ENCODE peak calls at places on chromosomes 12 and 14, in five cellular contexts. One of them, this sample, is unnamed.

GRCh38 chr12:97276198-97276580 is 186.4 kb upstream of the RMST start:
- DNase-seq in suprapubic skin: no peak
- DNase-seq in GM12878: no peak
- DNase-seq in transverse colon: no peak
- DNase-seq in endothelial cell of umbilical vein: no peak
- DNase-seq in this sample: no peak

GRCh38 chr12:58593557-58594304 is 326.6 kb downstream of the LRIG3 start:
- DNase-seq in suprapubic skin: no peak
- DNase-seq in GM12878: no peak
- DNase-seq in transverse colon: no peak
- DNase-seq in endothelial cell of umbilical vein: no peak
- DNase-seq in this sample: no peak

GRCh38 chr12:121638298-121639202 is 12.2 kb downstream of the ORAI1 start:
- DNase-seq in suprapubic skin: no peak
- DNase-seq in GM12878: no peak
- DNase-seq in transverse colon: no peak
- DNase-seq in endothelial cell of umbilical vein: no peak
- DNase-seq in this sample: no peak

GRCh38 chr12:42128888-42129287 is 15.8 kb downstream of the GXYLT1 start:
- DNase-seq in suprapubic skin: no peak
- DNase-seq in GM12878: no peak
- DNase-seq in transverse colon: no peak
- DNase-seq in endothelial cell of umbilical vein: no peak
- DNase-seq in this sample: no peak

GRCh38 chr12:3520168-3520567 is 29.2 kb downstream of the PRMT8 start:
- DNase-seq in suprapubic skin: no peak
- DNase-seq in GM12878: no peak
- DNase-seq in transverse colon: peak; percentile 22
- DNase-seq in endothelial cell of umbilical vein: no peak
- DNase-seq in this sample: no peak

GRCh38 chr12:119727600-119728436 is 59.9 kb downstream of the PRKAB1 start:
- DNase-seq in suprapubic skin: no peak
- DNase-seq in GM12878: peak; percentile 4
- DNase-seq in transverse colon: no peak
- DNase-seq in endothelial cell of umbilical vein: no peak
- DNase-seq in this sample: no peak

GRCh38 chr12:25377475-25378179 is 126.9 kb upstream of the KRAS start:
- DNase-seq in suprapubic skin: no peak
- DNase-seq in GM12878: no peak
- DNase-seq in transverse colon: no peak
- DNase-seq in endothelial cell of umbilical vein: no peak
- DNase-seq in this sample: no peak

GRCh38 chr12:106341086-106341879 is 16.3 kb upstream of the POLR3B start:
- DNase-seq in suprapubic skin: no peak
- DNase-seq in GM12878: no peak
- DNase-seq in transverse colon: no peak
- DNase-seq in endothelial cell of umbilical vein: no peak
- DNase-seq in this sample: no peak

GRCh38 chr12:88805286-88805685 is 225.0 kb upstream of the KITLG start:
- DNase-seq in suprapubic skin: no peak
- DNase-seq in GM12878: no peak
- DNase-seq in transverse colon: no peak
- DNase-seq in endothelial cell of umbilical vein: no peak
- DNase-seq in this sample: no peak

GRCh38 chr12:81811066-81811777 is 52.1 kb upstream of the PPFIA2 start:
- DNase-seq in suprapubic skin: no peak
- DNase-seq in GM12878: no peak
- DNase-seq in transverse colon: no peak
- DNase-seq in endothelial cell of umbilical vein: no peak
- DNase-seq in this sample: no peak

GRCh38 chr12:101277443-101277842 is 2.5 kb upstream of the UTP20 start:
- DNase-seq in suprapubic skin: no peak
- DNase-seq in GM12878: no peak
- DNase-seq in transverse colon: no peak
- DNase-seq in endothelial cell of umbilical vein: no peak
- DNase-seq in this sample: no peak

GRCh38 chr14:33938131-33938949 is 12.5 kb downstream of the EGLN3 start:
- DNase-seq in suprapubic skin: no peak
- DNase-seq in GM12878: peak; percentile 36
- DNase-seq in transverse colon: peak; percentile 76
- DNase-seq in endothelial cell of umbilical vein: no peak
- DNase-seq in this sample: no peak

GRCh38 chr12:124914392-124915248 is at the start of gene UBC:
- DNase-seq in suprapubic skin: peak; percentile 98
- DNase-seq in GM12878: no peak
- DNase-seq in transverse colon: peak; percentile 95
- DNase-seq in endothelial cell of umbilical vein: peak; percentile 88
- DNase-seq in this sample: no peak

GRCh38 chr14:50883827-50884197 is 12.0 kb downstream of the ABHD12B start:
- DNase-seq in suprapubic skin: no peak
- DNase-seq in GM12878: no peak
- DNase-seq in transverse colon: no peak
- DNase-seq in endothelial cell of umbilical vein: no peak
- DNase-seq in this sample: no peak

GRCh38 chr12:80271770-80272169 is 172.3 kb upstream of the PTPRQ start:
- DNase-seq in suprapubic skin: no peak
- DNase-seq in GM12878: no peak
- DNase-seq in transverse colon: no peak
- DNase-seq in endothelial cell of umbilical vein: no peak
- DNase-seq in this sample: no peak

GRCh38 chr12:45049912-45050318 is 984 bp downstream of the DBX2 start:
- DNase-seq in suprapubic skin: no peak
- DNase-seq in GM12878: no peak
- DNase-seq in transverse colon: no peak
- DNase-seq in endothelial cell of umbilical vein: no peak
- DNase-seq in this sample: no peak

GRCh38 chr12:71999795-72000194 is 61.1 kb downstream of the TPH2 start:
- DNase-seq in suprapubic skin: no peak
- DNase-seq in GM12878: no peak
- DNase-seq in transverse colon: no peak
- DNase-seq in endothelial cell of umbilical vein: no peak
- DNase-seq in this sample: no peak

GRCh38 chr12:3350432-3350831 is 140.6 kb upstream of the PRMT8 start:
- DNase-seq in suprapubic skin: no peak
- DNase-seq in GM12878: no peak
- DNase-seq in transverse colon: no peak
- DNase-seq in endothelial cell of umbilical vein: no peak
- DNase-seq in this sample: no peak

GRCh38 chr14:55057919-55058318 is 6.5 kb downstream of the MAPK1IP1L start:
- DNase-seq in suprapubic skin: no peak
- DNase-seq in GM12878: no peak
- DNase-seq in transverse colon: no peak
- DNase-seq in endothelial cell of umbilical vein: no peak
- DNase-seq in this sample: no peak

GRCh38 chr12:116245189-116245588 is 32.3 kb downstream of the MED13L start:
- DNase-seq in suprapubic skin: no peak
- DNase-seq in GM12878: no peak
- DNase-seq in transverse colon: no peak
- DNase-seq in endothelial cell of umbilical vein: no peak
- DNase-seq in this sample: no peak

GRCh38 chr12:116244474-116245090 is 32.9 kb downstream of the MED13L start:
- DNase-seq in suprapubic skin: no peak
- DNase-seq in GM12878: no peak
- DNase-seq in transverse colon: no peak
- DNase-seq in endothelial cell of umbilical vein: no peak
- DNase-seq in this sample: no peak

GRCh38 chr12:116244001-116244400 is 33.5 kb downstream of the MED13L start:
- DNase-seq in suprapubic skin: no peak
- DNase-seq in GM12878: no peak
- DNase-seq in transverse colon: no peak
- DNase-seq in endothelial cell of umbilical vein: peak; percentile 57
- DNase-seq in this sample: no peak

GRCh38 chr12:116241157-116241772 is 36.2 kb downstream of the MED13L start:
- DNase-seq in suprapubic skin: no peak
- DNase-seq in GM12878: no peak
- DNase-seq in transverse colon: no peak
- DNase-seq in endothelial cell of umbilical vein: peak; percentile 26
- DNase-seq in this sample: no peak

GRCh38 chr12:116242740-116243139 is 34.8 kb downstream of the MED13L start:
- DNase-seq in suprapubic skin: no peak
- DNase-seq in GM12878: no peak
- DNase-seq in transverse colon: no peak
- DNase-seq in endothelial cell of umbilical vein: no peak
- DNase-seq in this sample: no peak
- TF ChIP-seq POLR2A in suprapubic skin: no peak
- TF ChIP-seq POLR2A in GM12878: no peak
- TF ChIP-seq POLR2A in transverse colon: no peak
- TF ChIP-seq POLR2A in endothelial cell of umbilical vein: no peak
- TF ChIP-seq POLR2A in this sample: no peak

DNA sequence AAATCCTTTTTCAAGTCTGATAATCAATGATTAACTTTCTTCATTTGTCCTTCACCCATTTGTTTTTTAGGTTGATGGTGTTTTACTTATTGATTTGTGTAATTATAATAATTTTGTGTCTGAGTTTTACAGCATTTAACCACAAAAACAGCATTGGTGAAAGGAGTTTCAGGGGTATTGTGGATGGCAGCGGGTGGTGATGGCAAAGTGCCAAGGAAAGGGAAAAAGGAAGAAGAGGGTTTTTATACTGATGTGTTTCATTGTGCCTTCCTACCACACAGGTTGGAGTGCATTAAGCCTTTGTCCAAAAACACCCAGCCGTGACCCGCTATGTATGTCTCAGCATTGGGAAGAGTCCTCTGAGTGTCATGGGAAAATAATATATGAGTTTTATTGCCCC is 150.3 kb downstream of the DAD1 start:
- DNase-seq in suprapubic skin: no peak
- DNase-seq in GM12878: no peak
- DNase-seq in transverse colon: no peak
- DNase-seq in endothelial cell of umbilical vein: no peak
- DNase-seq in this sample: no peak
- TF ChIP-seq POLR2AphosphoS5 in suprapubic skin: no peak
- TF ChIP-seq POLR2AphosphoS5 in GM12878: no peak
- TF ChIP-seq POLR2AphosphoS5 in transverse colon: no peak
- TF ChIP-seq POLR2AphosphoS5 in endothelial cell of umbilical vein: no peak
- TF ChIP-seq POLR2AphosphoS5 in this sample: no peak

DNA sequence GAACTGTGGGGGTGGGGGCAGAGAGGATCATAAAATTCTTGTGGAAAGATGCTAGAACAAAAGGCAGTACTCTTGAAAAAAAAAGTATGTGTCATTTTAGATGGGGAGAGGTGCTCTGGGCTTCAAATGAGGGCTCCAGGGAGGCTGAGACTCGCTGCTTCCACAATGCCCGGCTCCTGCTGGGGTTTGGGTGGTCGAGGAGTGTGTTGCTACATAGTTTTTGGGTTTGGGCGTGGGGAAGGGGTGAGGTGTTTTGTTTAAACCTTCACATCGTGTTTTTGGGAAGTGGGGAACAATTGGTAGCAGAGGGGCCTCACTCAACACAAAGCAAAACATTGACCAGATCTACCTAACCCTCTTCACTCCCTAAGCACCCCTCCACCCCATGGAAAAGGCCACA is 8.1 kb downstream of the ISCA2 start:
- DNase-seq in suprapubic skin: no peak
- DNase-seq in GM12878: no peak
- DNase-seq in transverse colon: no peak
- DNase-seq in endothelial cell of umbilical vein: no peak
- DNase-seq in this sample: peak; percentile 87
- H3K27ac ChIP-seq in suprapubic skin: no peak overlapping the region
- H3K27ac ChIP-seq in GM12878: no peak overlapping the region
- H3K27ac ChIP-seq in transverse colon: no peak overlapping the region
- H3K27ac ChIP-seq in endothelial cell of umbilical vein: no peak overlapping the region
- H3K27ac ChIP-seq in this sample: peak overlapping the region; percentile 15

DNA sequence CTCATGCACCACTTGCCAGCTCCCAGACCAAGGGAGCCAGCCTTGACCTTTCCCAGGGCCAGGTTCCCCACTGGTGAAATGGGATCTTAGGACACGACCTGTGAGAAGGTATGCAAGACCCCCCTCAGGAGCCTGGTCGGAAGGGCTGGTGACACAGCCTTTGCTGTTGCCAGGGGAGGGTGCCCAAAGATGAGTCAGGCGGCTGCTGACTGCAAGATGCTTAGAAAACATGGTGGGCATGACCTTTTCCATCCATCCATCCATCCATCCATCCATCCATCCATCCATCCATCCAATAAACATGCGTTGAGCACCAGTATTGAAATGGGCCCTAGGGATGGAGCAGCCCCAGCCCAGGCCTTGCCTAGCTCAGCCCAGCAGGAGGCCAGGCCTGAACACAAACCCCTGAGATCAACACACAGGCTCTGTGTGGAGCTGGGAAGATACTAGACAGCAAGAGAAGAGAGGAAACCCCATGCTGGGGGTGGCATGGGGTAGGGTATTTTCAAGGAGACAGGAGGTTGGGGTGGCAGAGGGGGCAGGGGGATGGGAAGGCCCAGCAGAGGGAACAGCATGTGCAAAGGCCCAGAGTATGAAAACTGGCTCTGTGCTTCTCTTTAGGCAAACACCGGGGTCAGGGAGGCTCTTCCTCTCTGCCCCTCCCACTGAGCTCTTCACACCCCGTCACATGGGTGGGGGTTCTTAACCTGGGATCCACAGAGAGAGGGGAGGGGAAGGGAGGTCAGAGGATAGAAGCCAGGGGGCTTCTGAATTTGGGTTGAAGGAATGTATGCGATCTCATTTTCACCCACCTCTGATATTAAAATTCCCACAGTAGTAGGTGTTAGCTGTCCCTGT is 26.2 kb upstream of the YY1 start:
- DNase-seq in suprapubic skin: no peak
- DNase-seq in GM12878: no peak
- DNase-seq in transverse colon: no peak
- DNase-seq in endothelial cell of umbilical vein: no peak
- DNase-seq in this sample: no peak
- TF ChIP-seq POLR2A in suprapubic skin: no peak
- TF ChIP-seq POLR2A in GM12878: no peak
- TF ChIP-seq POLR2A in transverse colon: no peak
- TF ChIP-seq POLR2A in endothelial cell of umbilical vein: no peak
- TF ChIP-seq POLR2A in this sample: no peak